ENCODE peak calls at places on chromosomes 4 and X, in five cellular contexts. U, E, D, J and W are unnamed samples.

GRCh38 chrX:38318606-38319005 is 8.7 kb downstream of the RPGR start:
- DNase-seq in D (no peak), U (no peak), J (peak), E (no peak), W (no peak)

GRCh38 chrX:37378399-37378798 is 29.2 kb downstream of the PRRG1 start:
- DNase-seq in J (no peak), U (no peak), D (no peak), E (peak), W (no peak)

GRCh38 chr4:145530662-145531061 is 49.0 kb downstream of the SMAD1 start:
- DNase-seq in D (no peak), E (no peak), U (no peak), J (no peak), W (no peak)

GRCh38 chrX:136210243-136210642 is 41.0 kb downstream of the MAP7D3 start:
- DNase-seq in U (no peak), E (no peak), D (no peak), J (no peak), W (no peak)

GRCh38 chr4:67885727-67886126 is 1.9 kb upstream of the TMPRSS11D start:
- DNase-seq in E (peak), D (no peak), U (peak), J (peak), W (no peak)

GRCh38 chr4:6806924-6807676 is 24.6 kb downstream of the KIAA0232 start:
- DNase-seq in E (peak), D (no peak), J (peak), U (no peak), W (no peak)

GRCh38 chr4:76407440-76408119 is 13.4 kb downstream of the CCDC158 start:
- DNase-seq in D (no peak), J (peak), E (no peak), U (no peak), W (no peak)

GRCh38 chr4:41957634-41958033 is 22.4 kb downstream of the TMEM33 start:
- DNase-seq in E (peak), U (no peak), J (no peak), D (peak), W (no peak)

GRCh38 chr4:10130190-10130888 is 13.7 kb upstream of the WDR1 start:
- DNase-seq in U (no peak), D (no peak), E (no peak), J (no peak), W (no peak)

GRCh38 chrX:100381613-100382012 is 28.5 kb downstream of the PCDH19 start:
- DNase-seq in D (no peak), J (peak), E (no peak), U (no peak), W (no peak)

GRCh38 chrX:18410038-18410437 is 15.4 kb upstream of the CDKL5 start:
- DNase-seq in J (peak), D (no peak), E (peak), U (no peak), W (no peak)

GRCh38 chrX:10922158-10922557 is 189.0 kb upstream of the HCCS start:
- DNase-seq in D (no peak), U (no peak), E (peak), J (no peak), W (no peak)

GRCh38 chrX:120310861-120311631 is at the start of gene TMEM255A:
- DNase-seq in U (no peak), E (no peak), D (peak), J (peak), W (peak)

GRCh38 chr4:113537183-113537977 is 224.2 kb downstream of the CAMK2D start:
- DNase-seq in U (no peak), J (no peak), E (no peak), D (no peak), W (no peak)

GRCh38 chr4:48483006-48483776 is at the start of gene SLC10A4:
- DNase-seq in U (no peak), E (peak), J (peak), D (peak), W (peak)

GRCh38 chr4:82201805-82202636 is 171.8 kb downstream of the HNRNPD start:
- DNase-seq in U (no peak), E (peak), J (peak), D (peak), W (peak)

GRCh38 chr4:153464068-153464467 is 2.1 kb upstream of the TMEM131L start:
- DNase-seq in U (no peak), E (peak), D (no peak), J (no peak), W (no peak)

GRCh38 chr4:8745828-8746225 is 125.8 kb downstream of the HMX1 start:
- DNase-seq in E (no peak), J (no peak), U (no peak), D (no peak), W (peak)

GRCh38 chrX:35841872-35842271 is 43.7 kb downstream of the MAGEB16 start:
- DNase-seq in J (no peak), D (no peak), U (no peak), E (peak), W (no peak)

GRCh38 chrX:101450951-101451350 is 34.3 kb upstream of the ARMCX4 start:
- DNase-seq in U (no peak), J (no peak), E (peak), D (no peak), W (no peak)

GRCh38 chr4:159248383-159249178 is 145.7 kb downstream of the RAPGEF2 start:
- DNase-seq in J (no peak), E (peak), U (no peak), D (no peak), W (no peak)

GRCh38 chr4:168769416-168769815 is 240.6 kb downstream of the CBR4 start:
- DNase-seq in D (no peak), E (peak), J (no peak), U (no peak), W (no peak)

GRCh38 chr4:9947168-9948062 is 73.9 kb downstream of the SLC2A9 start:
- DNase-seq in E (no peak), J (no peak), D (no peak), U (no peak), W (no peak)

GRCh38 chr4:36056128-36056527 is 188.2 kb downstream of the ARAP2 start:
- DNase-seq in J (no peak), E (no peak), U (no peak), D (no peak), W (no peak)

GRCh38 chr4:85514783-85515182 is 39.8 kb downstream of the ARHGAP24 start:
- DNase-seq in E (no peak), D (no peak), J (no peak), U (no peak), W (no peak)

GRCh38 chr4:107037188-107037587 is 1.1 kb upstream of the DKK2 start:
- DNase-seq in E (peak), D (peak), J (peak), U (no peak), W (peak)

GRCh38 chr4:113292371-113293042 is 243.1 kb downstream of the ANK2 start:
- DNase-seq in U (peak), J (no peak), E (peak), D (peak), W (peak)

GRCh38 chrX:7385131-7385530 is 237.2 kb upstream of the PUDP start:
- DNase-seq in E (no peak), J (no peak), U (no peak), D (no peak), W (no peak)
- H2BK12ac ChIP-seq in E (no peak), J (no peak), U (no peak), D (no peak), W (no peak)

GRCh38 chr4:4486969-4487368 is 54.9 kb downstream of the STX18 start:
- DNase-seq in E (no peak), D (no peak), U (no peak), J (no peak), W (no peak)

GRCh38 chr4:4490816-4491215 is 51.0 kb downstream of the STX18 start:
- DNase-seq in U (no peak), E (no peak), D (no peak), J (no peak), W (no peak)

GRCh38 chr4:4491396-4491893 is 50.4 kb downstream of the STX18 start:
- DNase-seq in U (no peak), D (no peak), E (no peak), J (no peak), W (no peak)

GRCh38 chr4:4490041-4490440 is 51.8 kb downstream of the STX18 start:
- DNase-seq in D (no peak), E (peak), U (no peak), J (peak), W (no peak)

GRCh38 chr4:4488405-4489404 is 53.1 kb downstream of the STX18 start:
- DNase-seq in D (peak), U (peak), J (peak), E (peak), W (peak)
- H3K9ac ChIP-seq in D (no peak), U (no peak), J (no peak), E (no peak), W (no peak)

GRCh38 chr4:185549095-185549494 is 13.8 kb upstream of the PDLIM3 start:
- DNase-seq in E (no peak), U (no peak), J (no peak), D (no peak), W (no peak)

GRCh38 chr4:185552254-185552653 is 16.9 kb upstream of the PDLIM3 start:
- DNase-seq in E (no peak), D (no peak), U (no peak), J (no peak), W (no peak)

GRCh38 chr4:185559913-185560281 is 24.6 kb upstream of the PDLIM3 start:
- DNase-seq in U (no peak), D (no peak), E (peak), J (peak), W (no peak)

GRCh38 chr4:185550933-185551332 is 15.6 kb upstream of the PDLIM3 start:
- DNase-seq in J (no peak), U (no peak), E (no peak), D (no peak), W (no peak)

DNA sequence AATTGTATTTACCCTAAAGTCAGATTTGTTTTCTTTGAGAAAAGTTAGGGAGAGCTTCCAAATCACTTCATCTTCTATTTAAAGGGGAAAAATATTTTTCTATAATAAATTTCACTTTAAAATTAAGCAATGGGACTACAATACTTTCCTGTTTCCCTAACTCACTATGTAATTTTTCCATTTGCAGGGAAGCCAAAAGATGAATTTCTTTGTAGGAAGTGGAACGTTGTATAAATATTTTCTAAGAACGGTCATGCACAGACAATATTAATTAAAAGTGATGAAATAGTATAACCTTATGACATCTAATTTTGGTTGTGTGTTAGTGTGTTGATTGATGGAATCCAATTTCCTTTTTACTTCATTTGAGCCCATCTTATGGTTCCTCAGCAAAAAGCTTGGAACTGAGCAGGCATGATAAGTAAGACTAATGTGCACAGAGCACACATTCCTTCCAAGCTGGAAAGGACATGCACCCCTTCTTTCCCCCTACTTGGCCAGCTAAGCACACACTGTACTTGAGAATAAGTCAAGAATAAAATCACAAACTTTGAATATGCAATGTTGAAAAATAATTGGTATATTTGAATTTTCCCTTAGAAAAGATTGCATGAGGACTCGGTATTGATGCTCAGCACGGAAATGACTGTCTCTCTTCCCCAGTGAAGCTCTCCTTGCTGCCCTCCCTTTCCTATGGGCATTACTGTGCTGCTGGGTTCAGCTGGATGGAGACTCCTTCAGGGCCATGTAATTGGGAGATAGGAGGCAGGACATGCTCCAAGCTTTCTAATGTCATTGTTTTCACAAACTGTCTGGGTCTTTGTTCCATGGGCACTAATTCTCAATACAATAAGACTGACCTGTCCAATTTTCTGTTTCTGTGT is 19.2 kb upstream of the PDLIM3 start:
- DNase-seq in D (no peak), E (no peak), U (no peak), J (no peak), W (no peak)
- H2BK12ac ChIP-seq in D (no peak), E (no peak), U (no peak), J (no peak), W (no peak)

DNA sequence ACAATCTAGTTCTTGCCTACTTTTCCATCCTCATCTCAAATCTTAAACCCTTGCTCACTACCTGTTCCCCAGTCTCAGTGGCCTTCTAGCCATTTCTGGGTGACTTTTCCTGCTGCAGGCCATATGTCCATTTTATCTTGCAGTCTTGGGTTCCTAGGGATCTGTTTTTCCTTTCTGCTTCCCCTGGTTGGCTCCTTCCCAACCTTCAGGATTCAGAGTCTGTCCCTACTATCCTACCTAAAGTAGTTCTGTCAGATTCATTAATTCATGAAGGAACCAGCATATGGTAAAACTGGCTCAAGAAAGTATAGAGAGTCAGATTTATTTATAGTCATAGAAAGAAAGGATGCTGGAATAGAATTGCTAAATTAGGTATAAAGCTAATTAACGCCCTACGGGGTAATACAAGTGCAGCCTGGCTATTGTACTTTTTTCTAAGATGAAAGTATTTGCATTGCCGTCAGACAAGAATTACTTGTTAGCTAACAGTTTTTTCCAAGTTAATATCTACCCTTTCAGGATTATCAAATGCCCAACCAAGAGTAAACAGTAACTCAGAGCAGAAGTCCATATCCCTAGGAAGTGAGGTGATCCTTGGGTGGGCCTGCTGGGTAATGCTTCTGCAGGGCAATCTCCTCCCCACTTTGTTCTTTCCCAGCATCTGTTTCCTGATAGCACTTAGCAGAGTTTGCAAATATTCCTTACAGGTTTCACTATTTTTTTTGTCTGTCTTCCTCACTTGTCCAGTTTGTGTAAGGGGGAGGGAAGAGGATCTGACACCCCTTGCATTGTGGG is 63.6 kb downstream of the REPS2 start:
- DNase-seq in D (no peak), E (no peak), U (no peak), J (no peak), W (no peak)
- H3K9ac ChIP-seq in D (no peak), E (no peak), U (no peak), J (no peak), W (no peak)

DNA sequence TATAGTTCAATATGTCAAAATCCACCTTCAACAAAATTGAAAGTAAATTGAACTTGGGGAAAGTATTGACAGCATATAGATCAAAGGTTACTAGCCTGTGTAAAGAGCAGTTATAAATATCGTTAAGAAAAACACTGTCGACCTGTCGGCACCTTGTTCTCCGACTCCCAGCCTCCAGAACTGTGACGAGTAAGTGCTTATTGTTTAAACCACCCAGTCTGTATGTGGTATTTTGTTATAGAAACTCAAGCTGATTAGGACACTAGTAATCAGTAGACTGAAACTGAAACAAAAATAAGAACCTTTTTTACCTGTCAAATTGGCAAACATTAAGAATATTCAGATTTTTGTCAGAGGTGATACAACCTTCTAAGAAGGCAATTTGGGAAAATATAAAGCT is 17.0 kb downstream of the HTT start:
- DNase-seq in D (no peak), U (no peak), J (no peak), E (no peak), W (no peak)
- H2BK12ac ChIP-seq in D (no peak), U (no peak), J (no peak), E (no peak), W (no peak)

GRCh38 chr4:54542540-54543041 is 115.2 kb upstream of the KIT start:
- DNase-seq in U (no peak), J (no peak), E (no peak), D (no peak), W (no peak)

GRCh38 chr4:54542119-54542438 is 115.7 kb upstream of the KIT start:
- DNase-seq in D (no peak), U (no peak), J (no peak), E (no peak), W (no peak)

GRCh38 chr4:54540931-54541330 is 116.8 kb upstream of the KIT start:
- DNase-seq in U (no peak), J (no peak), E (no peak), D (no peak), W (no peak)

GRCh38 chr4:54541426-54542118 is 116.2 kb upstream of the KIT start:
- DNase-seq in U (no peak), D (no peak), E (peak), J (peak), W (no peak)

DNA sequence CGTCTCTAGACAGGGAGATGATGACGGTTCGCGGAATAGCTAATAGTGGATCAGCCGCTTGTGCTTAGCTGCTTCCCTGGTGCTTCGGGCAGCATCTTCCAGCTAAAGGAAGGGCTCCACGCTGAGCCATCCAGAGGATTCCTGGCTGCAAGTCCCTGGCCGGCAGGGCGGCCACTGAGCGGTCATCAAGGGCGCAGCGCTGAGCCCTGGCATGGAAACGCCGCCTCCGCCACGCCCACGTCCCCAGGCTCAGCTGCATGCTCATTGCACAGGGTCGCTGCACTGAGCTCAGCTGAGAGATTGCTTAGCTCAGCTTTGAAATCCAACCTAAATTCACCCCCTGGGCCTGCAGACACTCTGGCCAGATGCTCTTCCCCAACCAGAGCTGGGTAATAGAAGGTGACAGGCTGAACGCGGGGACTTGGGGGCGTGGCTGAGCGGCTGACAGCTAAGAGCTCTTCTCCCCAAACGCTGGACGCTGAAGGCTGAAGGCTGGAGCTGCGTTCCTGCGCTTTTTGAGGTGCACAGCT is 118.2 kb upstream of the KIT start:
- DNase-seq in J (peak), E (peak), D (peak), U (no peak), W (peak)
- H3K9ac ChIP-seq in J (no peak), E (peak), D (no peak), U (no peak), W (no peak)

GRCh38 chr4:15506464-15506863 is 36.8 kb downstream of the CC2D2A start:
- DNase-seq in J (no peak), U (no peak), E (peak), D (no peak), W (no peak)
- H2BK12ac ChIP-seq in J (no peak), U (no peak), E (no peak), D (no peak), W (no peak)

GRCh38 chr4:54229631-54230478 is 762 bp downstream of the PDGFRA start:
- DNase-seq in U (no peak), D (peak), E (peak), J (no peak), W (peak)

GRCh38 chr4:54228563-54229501 is at the start of gene PDGFRA:
- DNase-seq in D (peak), E (peak), J (no peak), U (no peak), W (peak)

GRCh38 chr4:54227261-54228063 is 1.6 kb upstream of the PDGFRA start:
- DNase-seq in E (peak), U (no peak), D (peak), J (no peak), W (peak)

GRCh38 chr4:54226399-54227260 is 2.5 kb upstream of the PDGFRA start:
- DNase-seq in U (no peak), J (no peak), E (peak), D (peak), W (peak)

DNA sequence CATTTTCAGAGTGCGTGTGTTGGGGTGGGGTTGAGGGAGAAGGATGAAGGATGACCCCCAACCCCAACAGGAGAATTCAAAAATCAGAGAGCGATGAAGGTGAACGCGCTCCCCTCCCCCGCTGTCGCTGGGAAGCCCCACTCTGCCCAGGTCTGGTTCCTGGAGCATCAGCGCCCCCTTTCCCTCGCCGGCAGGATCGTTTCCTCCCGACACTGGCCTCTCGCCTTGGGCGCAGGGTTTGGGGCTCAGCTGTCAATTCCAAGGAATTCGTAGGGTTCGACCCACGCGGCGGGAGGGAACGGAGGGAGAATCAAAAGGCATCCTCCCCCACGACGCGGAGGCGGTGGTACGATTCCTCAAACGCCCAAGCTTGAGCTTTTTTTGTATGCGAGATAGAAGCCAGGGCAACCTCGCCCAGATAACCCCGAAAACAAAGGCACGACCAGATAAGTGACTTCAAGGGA is 997 bp upstream of the PDGFRA start:
- DNase-seq in U (no peak), D (peak), J (peak), E (peak), W (peak)
- H3K9ac ChIP-seq in U (no peak), D (no peak), J (no peak), E (peak), W (no peak)